ENCODE peak calls at places on chromosome 7, in eight cellular contexts. U is AG04450, N is adrenal gland, A is A549, C is OCI-LY7, Q is ascending aorta, V is neural progenitor cell, Z is epithelial cell of esophagus. R is an unnamed sample.

GRCh38 chr7:69804962-69805361 is 206.7 kb downstream of the AUTS2 start:
- DNase-seq in U (no peak), N (no peak), A (no peak), C (no peak), Q (no peak), V (no peak), Z (no peak), R (no peak)

GRCh38 chr7:22039696-22040095 is 94.0 kb upstream of the CDCA7L start:
- DNase-seq in U (no peak), N (no peak), A (no peak), C (no peak), Q (no peak), V (no peak), Z (no peak), R (no peak)

GRCh38 chr7:34756025-34756437 is 98.0 kb downstream of the NPSR1 start:
- DNase-seq in U (no peak), N (no peak), A (no peak), C (no peak), Q (no peak), V (no peak), Z (peak; percentile 7), R (no peak)

GRCh38 chr7:51315393-51316261 is 982 bp downstream of the COBL start:
- DNase-seq in U (no peak), N (peak; percentile 49), A (peak; percentile 44), C (no peak), Q (no peak), V (peak; percentile 75), Z (peak; percentile 41), R (peak; percentile 1)

GRCh38 chr7:90955641-90956207 is 308.5 kb upstream of the FZD1 start:
- DNase-seq in U (no peak), N (no peak), A (no peak), C (no peak), Q (no peak), V (no peak), Z (no peak), R (no peak)

GRCh38 chr7:90772410-90772809 is 176.3 kb downstream of the CDK14 start:
- DNase-seq in U (no peak), N (no peak), A (no peak), C (peak; percentile 54), Q (no peak), V (no peak), Z (no peak), R (no peak)

GRCh38 chr7:70338061-70338460 is 739.8 kb downstream of the AUTS2 start:
- DNase-seq in U (no peak), N (no peak), A (no peak), C (no peak), Q (no peak), V (no peak), Z (no peak), R (no peak)

GRCh38 chr7:43303740-43304241 is 191.3 kb downstream of the HECW1 start:
- DNase-seq in U (no peak), N (no peak), A (no peak), C (no peak), Q (no peak), V (no peak), Z (peak; percentile 48), R (peak; percentile 9)

GRCh38 chr7:116258734-116259133 is 48.4 kb downstream of the TES start:
- DNase-seq in U (no peak), N (no peak), A (peak; percentile 36), C (peak; percentile 45), Q (no peak), V (peak; percentile 52), Z (peak; percentile 73), R (peak; percentile 51)

GRCh38 chr7:154915600-154915999 is 87.3 kb downstream of the PAXIP1 start:
- DNase-seq in U (no peak), N (peak; percentile 34), A (no peak), C (no peak), Q (no peak), V (no peak), Z (no peak), R (no peak)

GRCh38 chr7:154440656-154441055 is 388.5 kb downstream of the DPP6 start:
- DNase-seq in U (no peak), N (no peak), A (no peak), C (no peak), Q (no peak), V (no peak), Z (no peak), R (no peak)

GRCh38 chr7:29859089-29859488 is 52.8 kb downstream of the WIPF3 start:
- DNase-seq in U (no peak), N (no peak), A (no peak), C (no peak), Q (no peak), V (no peak), Z (no peak), R (no peak)

GRCh38 chr7:121442845-121443244 is 46.7 kb upstream of the FAM3C start:
- DNase-seq in U (no peak), N (no peak), A (no peak), C (no peak), Q (no peak), V (no peak), Z (peak; percentile 74), R (no peak)

GRCh38 chr7:50310361-50310760 is 5.8 kb downstream of the IKZF1 start:
- DNase-seq in U (no peak), N (no peak), A (no peak), C (peak; percentile 78), Q (no peak), V (no peak), Z (no peak), R (no peak)

GRCh38 chr7:114901771-114902170 is 20.1 kb upstream of the MDFIC start:
- DNase-seq in U (no peak), N (no peak), A (no peak), C (no peak), Q (no peak), V (no peak), Z (peak; percentile 94), R (peak; percentile 32)

GRCh38 chr7:48173313-48173712 is 2.1 kb downstream of the ABCA13 start:
- DNase-seq in U (no peak), N (no peak), A (no peak), C (no peak), Q (no peak), V (no peak), Z (no peak), R (no peak)

GRCh38 chr7:13745530-13745929 is 243.9 kb downstream of the ETV1 start:
- DNase-seq in U (no peak), N (no peak), A (no peak), C (no peak), Q (no peak), V (no peak), Z (no peak), R (peak; percentile 51)

GRCh38 chr7:28005075-28005847 is 175.3 kb downstream of the JAZF1 start:
- DNase-seq in U (no peak), N (no peak), A (no peak), C (no peak), Q (no peak), V (no peak), Z (no peak), R (peak; percentile 60)

GRCh38 chr7:137771679-137772078 is 75.1 kb downstream of the DGKI start:
- DNase-seq in U (peak; percentile 38), N (no peak), A (no peak), C (no peak), Q (no peak), V (no peak), Z (no peak), R (peak; percentile 80)

GRCh38 chr7:98879198-98879988 is 1.1 kb downstream of the TRRAP start:
- DNase-seq in U (no peak), N (peak; percentile 59), A (peak; percentile 36), C (peak; percentile 96), Q (no peak), V (peak; percentile 48), Z (peak; percentile 54), R (peak; percentile 48)

GRCh38 chr7:98879989-98880337 is 1.6 kb downstream of the TRRAP start:
- DNase-seq in U (no peak), N (no peak), A (no peak), C (no peak), Q (no peak), V (no peak), Z (no peak), R (no peak)

GRCh38 chr7:98878365-98879197 is at the start of gene TRRAP:
- DNase-seq in U (no peak), N (peak; percentile 78), A (peak; percentile 58), C (peak; percentile 85), Q (no peak), V (peak; percentile 92), Z (peak; percentile 71), R (peak; percentile 65)

GRCh38 chr7:98881561-98882315 is 3.4 kb downstream of the TRRAP start:
- DNase-seq in U (no peak), N (peak; percentile 31), A (no peak), C (no peak), Q (no peak), V (no peak), Z (peak; percentile 75), R (no peak)

GRCh38 chr7:98880485-98880884 is 2.2 kb downstream of the TRRAP start:
- DNase-seq in U (no peak), N (no peak), A (no peak), C (no peak), Q (no peak), V (no peak), Z (no peak), R (no peak)
- H3K4me3 ChIP-seq in U (no peak overlapping the region), N (no peak overlapping the region), A (no peak overlapping the region), C (peak overlapping the region; percentile 97), Q (no peak overlapping the region), V (no peak overlapping the region), Z (no peak overlapping the region), R (no peak overlapping the region)

GRCh38 chr7:149764481-149765398 is 8.6 kb downstream of the ZNF467 start:
- DNase-seq in U (no peak), N (no peak), A (no peak), C (no peak), Q (no peak), V (peak; percentile 87), Z (peak; percentile 46), R (no peak)
- TF ChIP-seq CTCF in U (no peak), N (no peak), A (no peak), C (no peak), Q (no peak), V (peak; percentile 49), Z (peak; percentile 7), R (no peak)

DNA sequence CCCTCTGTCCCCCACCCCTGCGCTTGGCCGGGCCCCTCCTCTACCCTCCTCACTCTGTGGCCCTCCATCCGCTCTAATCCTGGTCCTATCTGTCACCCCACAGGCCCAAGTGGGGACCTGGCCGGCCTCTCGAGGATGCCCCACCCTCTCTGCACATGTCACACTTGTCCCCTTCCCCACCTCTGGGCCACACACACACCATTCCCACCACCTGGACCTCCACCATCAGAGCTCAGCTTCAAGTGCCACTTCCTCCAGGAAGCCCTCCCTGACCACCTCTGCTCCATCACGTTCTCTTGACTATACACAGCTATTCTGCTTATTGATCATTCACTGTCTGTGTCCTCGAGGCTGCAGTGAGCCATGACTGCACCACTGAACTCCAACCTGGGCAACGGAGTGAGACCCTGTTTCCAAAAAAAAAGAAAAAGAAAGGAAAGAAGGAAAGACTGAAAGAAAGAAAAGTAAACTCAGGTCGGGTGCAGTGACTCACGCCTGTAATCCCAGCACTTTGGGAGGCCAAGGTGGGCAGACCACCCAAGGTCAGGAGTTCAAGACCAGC is 42.3 kb downstream of the TNRC18 start:
- DNase-seq in U (no peak), N (no peak), A (no peak), C (no peak), Q (no peak), V (no peak), Z (no peak), R (no peak)
- H3K4me3 ChIP-seq in U (no peak overlapping the region), N (no peak overlapping the region), A (no peak overlapping the region), C (no peak overlapping the region), Q (no peak overlapping the region), V (no peak overlapping the region), Z (no peak overlapping the region), R (no peak overlapping the region)

GRCh38 chr7:5243295-5243694 is 39.4 kb upstream of the SLC29A4 start:
- DNase-seq in U (no peak), N (no peak), A (no peak), C (no peak), Q (no peak), V (no peak), Z (no peak), R (no peak)

GRCh38 chr7:5248201-5248885 is 34.4 kb upstream of the SLC29A4 start:
- DNase-seq in U (no peak), N (peak; percentile 69), A (no peak), C (no peak), Q (no peak), V (no peak), Z (no peak), R (no peak)
- TF ChIP-seq CTCF in U (no peak), N (no peak), A (no peak), C (no peak), Q (no peak), V (no peak), Z (no peak), R (no peak)

R was measured in foreskin fibroblast.